ENCODE peak calls at places on chromosomes 7 and 10, in ten cellular contexts. Z is astrocyte of the spinal cord, B is BE2C, G is body of pancreas, K is HL-60, W is stomach, C is cardiac fibroblast, M is psoas muscle, R is mammary epithelial cell, I is GM23338. F is an unnamed sample.

GRCh38 chr10:52883996-52884871 is 111.7 kb upstream of the MBL2 start:
- DNase-seq in Z (peak), B (peak), G (peak), K (peak), W (peak), C (peak), M (no peak), R (peak), I (peak), F (peak)

GRCh38 chr10:59383436-59383835 is 21.1 kb upstream of the FAM13C start:
- DNase-seq in Z (no peak), B (no peak), G (no peak), K (no peak), W (no peak), C (peak), M (no peak), R (no peak), I (no peak), F (no peak)

GRCh38 chr10:113126506-113127192 is 176.6 kb downstream of the TCF7L2 start:
- DNase-seq in Z (peak), B (peak), G (peak), K (peak), W (peak), C (peak), M (peak), R (peak), I (peak), F (no peak)

GRCh38 chr7:105830405-105831218 is 45.8 kb downstream of the ATXN7L1 start:
- DNase-seq in Z (peak), B (no peak), G (no peak), K (no peak), W (no peak), C (peak), M (no peak), R (peak), I (no peak), F (peak)

GRCh38 chr10:93495654-93496321 is 624 bp upstream of the CEP55 start:
- DNase-seq in Z (no peak), B (peak), G (peak), K (no peak), W (no peak), C (peak), M (peak), R (peak), I (peak), F (no peak)

GRCh38 chr7:73704640-73705550 is 14.6 kb downstream of the STX1A start:
- DNase-seq in Z (peak), B (no peak), G (no peak), K (no peak), W (no peak), C (peak), M (no peak), R (no peak), I (no peak), F (no peak)

GRCh38 chr10:43121444-43121843 is 16.8 kb upstream of the CSGALNACT2 start:
- DNase-seq in Z (no peak), B (no peak), G (no peak), K (peak), W (peak), C (peak), M (no peak), R (no peak), I (no peak), F (no peak)

GRCh38 chr7:112510032-112510742 is 29.4 kb downstream of the LSMEM1 start:
- DNase-seq in Z (peak), B (no peak), G (no peak), K (peak), W (no peak), C (peak), M (no peak), R (peak), I (no peak), F (no peak)

GRCh38 chr7:99001482-99002145 is 123.3 kb downstream of the TRRAP start:
- DNase-seq in Z (peak), B (no peak), G (no peak), K (no peak), W (no peak), C (no peak), M (no peak), R (no peak), I (no peak), F (no peak)

GRCh38 chr10:90138844-90139243 is 437.5 kb downstream of the KIF20B start:
- DNase-seq in Z (no peak), B (no peak), G (no peak), K (no peak), W (no peak), C (peak), M (no peak), R (no peak), I (peak), F (no peak)

GRCh38 chr10:95759233-95759826 is 3.4 kb downstream of the ENTPD1 start:
- DNase-seq in Z (peak), B (no peak), G (no peak), K (no peak), W (no peak), C (no peak), M (no peak), R (no peak), I (no peak), F (no peak)

DNA sequence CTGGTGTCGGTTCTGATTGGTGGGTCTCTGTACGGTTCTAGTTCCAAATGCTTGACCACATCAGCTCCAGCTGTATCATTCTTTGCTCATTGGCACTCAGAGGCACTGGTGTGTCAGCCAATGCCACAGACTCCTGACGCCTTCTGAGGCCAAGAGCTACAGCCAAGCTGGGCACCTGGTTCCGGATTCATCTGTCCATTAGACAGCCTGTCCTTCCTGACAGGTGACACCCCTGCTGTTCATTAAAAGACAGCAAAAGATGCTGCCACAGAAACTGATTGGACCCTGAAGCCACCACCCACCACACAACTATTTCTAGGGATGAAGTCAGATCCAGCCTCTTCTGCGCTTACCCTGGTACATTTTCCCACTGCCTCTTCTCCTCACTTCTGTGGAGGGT is 35.6 kb downstream of the COL13A1 start:
- DNase-seq in Z (no peak), B (no peak), G (no peak), K (no peak), W (no peak), C (no peak), M (no peak), R (no peak), I (no peak), F (no peak)
- TF ChIP-seq CTCF in Z (no peak), B (no peak), G (no peak), K (no peak), W (no peak), C (no peak), M (no peak), R (no peak), I (no peak), F (no peak)

DNA sequence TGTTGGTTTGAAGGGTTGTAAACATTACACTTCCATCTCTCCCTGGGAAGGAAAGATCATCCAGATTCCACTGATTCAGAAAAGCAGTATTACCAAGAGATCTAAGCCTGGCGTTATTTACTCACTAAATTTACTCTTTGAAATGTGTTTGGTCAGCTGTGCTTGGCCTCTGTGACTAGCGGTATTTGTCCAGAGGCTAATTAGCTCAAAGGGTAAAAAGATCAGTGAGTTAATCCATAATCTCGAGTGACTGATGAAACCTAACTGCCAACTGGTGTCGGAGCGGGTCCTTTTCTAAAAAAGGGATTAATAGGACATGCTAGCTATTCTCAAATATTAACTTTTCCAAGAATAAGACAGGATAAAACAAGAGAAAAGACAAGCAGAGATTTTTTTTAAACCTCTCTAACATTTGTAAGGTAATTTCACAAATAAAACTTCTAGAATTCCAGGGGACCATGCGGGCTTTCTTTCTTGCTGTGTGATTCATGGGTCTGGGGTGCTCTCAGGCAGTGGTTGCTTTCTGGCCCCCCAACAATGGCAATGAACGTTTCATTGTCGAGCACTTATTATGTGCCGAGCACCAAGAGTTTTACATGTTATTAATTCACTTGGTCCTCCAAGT is 247.3 kb upstream of the AOAH start:
- DNase-seq in Z (no peak), B (no peak), G (peak), K (no peak), W (peak), C (no peak), M (no peak), R (no peak), I (no peak), F (no peak)
- H3K4me3 ChIP-seq in Z (no peak), B (no peak), G (no peak), K (no peak), W (no peak), C (no peak), M (no peak), R (no peak), I (no peak), F (no peak)

DNA sequence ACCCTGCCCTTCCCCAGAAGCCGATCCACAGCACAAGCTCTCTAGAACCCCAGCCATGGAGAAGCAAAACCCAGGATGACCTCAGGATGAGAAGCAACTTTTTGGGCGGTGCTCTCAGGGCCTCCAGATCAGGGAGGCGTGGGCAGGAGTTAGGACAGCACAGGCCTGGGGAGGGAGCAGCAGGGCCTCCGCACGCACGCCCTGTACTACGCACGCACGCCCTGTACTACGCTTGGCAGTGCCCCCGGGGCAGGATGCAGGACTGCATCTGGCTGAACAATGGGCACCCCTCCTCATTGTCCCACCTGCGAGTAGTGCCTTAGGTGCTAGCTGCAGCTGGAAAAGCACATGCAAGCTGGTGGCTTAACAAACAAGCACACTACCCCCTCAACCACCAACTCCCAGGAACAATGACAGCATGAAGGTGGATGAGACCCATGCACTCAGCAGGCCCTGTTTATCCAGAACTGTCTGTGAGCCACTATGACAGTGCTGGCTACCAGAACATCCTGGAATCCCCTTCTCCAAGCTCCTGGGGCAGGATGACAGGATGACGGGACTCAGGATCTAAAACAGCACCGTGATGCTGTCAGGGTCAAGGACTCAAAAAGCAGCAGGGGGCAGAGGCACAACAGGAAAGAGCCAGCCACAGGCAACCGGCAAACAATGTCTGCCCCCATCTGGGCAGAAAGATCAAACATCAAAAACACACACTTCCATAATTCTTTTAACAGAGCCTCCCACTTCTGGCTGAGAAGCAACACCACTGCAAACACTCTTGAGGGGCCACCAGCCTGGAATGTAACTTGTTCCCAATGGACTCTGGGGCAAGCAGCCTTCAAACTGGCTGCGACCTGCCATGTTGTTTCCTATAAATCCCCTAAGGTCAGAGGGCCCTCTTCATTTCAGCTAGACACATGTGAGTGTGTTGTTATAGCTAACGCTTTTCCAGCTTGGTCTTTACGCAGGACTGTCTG is 11.7 kb downstream of the PODXL start:
- DNase-seq in Z (peak), B (peak), G (peak), K (no peak), W (no peak), C (peak), M (no peak), R (no peak), I (peak), F (no peak)
- TF ChIP-seq CTCF in Z (peak), B (peak), G (peak), K (no peak), W (no peak), C (peak), M (no peak), R (no peak), I (peak), F (peak)

GRCh38 chr7:100829150-100829716 is 1.9 kb upstream of the EPHB4 start:
- DNase-seq in Z (no peak), B (no peak), G (peak), K (no peak), W (peak), C (no peak), M (peak), R (no peak), I (peak), F (no peak)
- H3K4me3 ChIP-seq in Z (no peak), B (no peak), G (no peak), K (no peak), W (no peak), C (no peak), M (peak), R (no peak), I (peak), F (no peak)

GRCh38 chr10:78604286-78604685 is 464.5 kb upstream of the ZMIZ1 start:
- DNase-seq in Z (no peak), B (no peak), G (no peak), K (no peak), W (no peak), C (no peak), M (no peak), R (no peak), I (no peak), F (no peak)

GRCh38 chr10:78600740-78601139 is 468.0 kb upstream of the ZMIZ1 start:
- DNase-seq in Z (peak), B (no peak), G (no peak), K (no peak), W (no peak), C (no peak), M (no peak), R (peak), I (no peak), F (peak)

GRCh38 chr10:78604721-78605120 is 464.0 kb upstream of the ZMIZ1 start:
- DNase-seq in Z (no peak), B (no peak), G (no peak), K (no peak), W (no peak), C (no peak), M (no peak), R (no peak), I (no peak), F (no peak)

GRCh38 chr10:78602201-78602917 is 466.4 kb upstream of the ZMIZ1 start:
- DNase-seq in Z (no peak), B (no peak), G (no peak), K (no peak), W (no peak), C (no peak), M (no peak), R (peak), I (no peak), F (no peak)

GRCh38 chr10:78605800-78606350 is 462.9 kb upstream of the ZMIZ1 start:
- DNase-seq in Z (no peak), B (no peak), G (no peak), K (no peak), W (no peak), C (peak), M (no peak), R (peak), I (no peak), F (no peak)
- TF ChIP-seq CTCF in Z (no peak), B (peak), G (peak), K (no peak), W (no peak), C (peak), M (no peak), R (peak), I (peak), F (peak)

GRCh38 chr7:116671111-116671510 is 885 bp upstream of the MET start:
- DNase-seq in Z (no peak), B (no peak), G (no peak), K (no peak), W (no peak), C (no peak), M (no peak), R (peak), I (no peak), F (no peak)
- H3K4me3 ChIP-seq in Z (no peak), B (no peak), G (no peak), K (no peak), W (peak), C (no peak), M (peak), R (no peak), I (peak), F (peak)

GRCh38 chr10:126198681-126199080 is 189.6 kb downstream of the ADAM12 start:
- DNase-seq in Z (no peak), B (no peak), G (no peak), K (no peak), W (no peak), C (peak), M (no peak), R (no peak), I (no peak), F (no peak)
- TF ChIP-seq CTCF in Z (no peak), B (no peak), G (no peak), K (no peak), W (no peak), C (no peak), M (no peak), R (no peak), I (no peak), F (no peak)

F was measured in HFF-Myc.